ENCODE peak calls at places on chromosome 20, in five cellular contexts. M is lower leg skin, L is heart left ventricle, X is psoas muscle, Y is GM23338. I is an unnamed sample.

GRCh38 chr20:60254901-60255411 is 296.7 kb downstream of the CDH26 start:
- DNase-seq in M (no peak), L (no peak), X (no peak), Y (no peak), I (no peak)

GRCh38 chr20:44457016-44457415 is 18.7 kb upstream of the TTPAL start:
- DNase-seq in M (no peak), L (no peak), X (no peak), Y (no peak), I (no peak)

GRCh38 chr20:33694666-33695065 is 8.5 kb upstream of the E2F1 start:
- DNase-seq in M (no peak), L (no peak), X (no peak), Y (no peak), I (no peak)

GRCh38 chr20:61683721-61684120 is 382.0 kb downstream of the TAF4 start:
- DNase-seq in M (peak), L (no peak), X (no peak), Y (no peak), I (no peak)

GRCh38 chr20:5222919-5223634 is 93.7 kb downstream of the PROKR2 start:
- DNase-seq in M (peak), L (peak), X (peak), Y (peak), I (peak)

GRCh38 chr20:16059841-16060240 is 513.4 kb downstream of the KIF16B start:
- DNase-seq in M (no peak), L (no peak), X (no peak), Y (no peak), I (no peak)

GRCh38 chr20:63172726-63173125 is 43.2 kb downstream of the YTHDF1 start:
- DNase-seq in M (no peak), L (no peak), X (no peak), Y (peak), I (peak)

GRCh38 chr20:61096463-61096862 is 155.6 kb upstream of the CDH4 start:
- DNase-seq in M (no peak), L (no peak), X (no peak), Y (no peak), I (no peak)

GRCh38 chr20:51460569-51461265 is 81.8 kb downstream of the NFATC2 start:
- DNase-seq in M (no peak), L (no peak), X (no peak), Y (no peak), I (no peak)

GRCh38 chr20:22861231-22861980 is 173.7 kb upstream of the SSTR4 start:
- DNase-seq in M (no peak), L (no peak), X (no peak), Y (no peak), I (no peak)

GRCh38 chr20:35771367-35771688 is 487 bp upstream of the PHF20 start:
- DNase-seq in M (no peak), L (no peak), X (no peak), Y (peak), I (no peak)

GRCh38 chr20:62772994-62773858 is 23.0 kb upstream of the MRGBP start:
- DNase-seq in M (no peak), L (no peak), X (no peak), Y (no peak), I (no peak)

GRCh38 chr20:63230800-63231268 is 4.9 kb upstream of the BIRC7 start:
- DNase-seq in M (no peak), L (no peak), X (peak), Y (peak), I (peak)

GRCh38 chr20:10558635-10559187 is 115.1 kb downstream of the JAG1 start:
- DNase-seq in M (no peak), L (no peak), X (no peak), Y (no peak), I (no peak)

GRCh38 chr20:574297-574942 is 30.8 kb upstream of the CSNK2A1 start:
- DNase-seq in M (no peak), L (peak), X (no peak), Y (peak), I (peak)

GRCh38 chr20:41276317-41276751 is 41.2 kb downstream of the ZHX3 start:
- DNase-seq in M (no peak), L (peak), X (peak), Y (no peak), I (no peak)

GRCh38 chr20:17837179-17837578 is 131.4 kb downstream of the SNX5 start:
- DNase-seq in M (no peak), L (no peak), X (no peak), Y (no peak), I (no peak)

GRCh38 chr20:33091147-33091546 is 11.7 kb downstream of the BPIFB4 start:
- DNase-seq in M (no peak), L (no peak), X (no peak), Y (no peak), I (no peak)

GRCh38 chr20:33811763-33812672 is 870 bp downstream of the CHMP4B start:
- DNase-seq in M (peak), L (peak), X (peak), Y (peak), I (peak)

GRCh38 chr20:2751347-2751867 is 49.0 kb downstream of the CPXM1 start:
- DNase-seq in M (no peak), L (no peak), X (no peak), Y (no peak), I (no peak)

GRCh38 chr20:38941726-38942389 is 15.6 kb downstream of the FAM83D start:
- DNase-seq in M (no peak), L (no peak), X (no peak), Y (no peak), I (no peak)

GRCh38 chr20:44736170-44737021 is 9.3 kb upstream of the KCNK15 start:
- DNase-seq in M (peak), L (peak), X (no peak), Y (peak), I (peak)

DNA sequence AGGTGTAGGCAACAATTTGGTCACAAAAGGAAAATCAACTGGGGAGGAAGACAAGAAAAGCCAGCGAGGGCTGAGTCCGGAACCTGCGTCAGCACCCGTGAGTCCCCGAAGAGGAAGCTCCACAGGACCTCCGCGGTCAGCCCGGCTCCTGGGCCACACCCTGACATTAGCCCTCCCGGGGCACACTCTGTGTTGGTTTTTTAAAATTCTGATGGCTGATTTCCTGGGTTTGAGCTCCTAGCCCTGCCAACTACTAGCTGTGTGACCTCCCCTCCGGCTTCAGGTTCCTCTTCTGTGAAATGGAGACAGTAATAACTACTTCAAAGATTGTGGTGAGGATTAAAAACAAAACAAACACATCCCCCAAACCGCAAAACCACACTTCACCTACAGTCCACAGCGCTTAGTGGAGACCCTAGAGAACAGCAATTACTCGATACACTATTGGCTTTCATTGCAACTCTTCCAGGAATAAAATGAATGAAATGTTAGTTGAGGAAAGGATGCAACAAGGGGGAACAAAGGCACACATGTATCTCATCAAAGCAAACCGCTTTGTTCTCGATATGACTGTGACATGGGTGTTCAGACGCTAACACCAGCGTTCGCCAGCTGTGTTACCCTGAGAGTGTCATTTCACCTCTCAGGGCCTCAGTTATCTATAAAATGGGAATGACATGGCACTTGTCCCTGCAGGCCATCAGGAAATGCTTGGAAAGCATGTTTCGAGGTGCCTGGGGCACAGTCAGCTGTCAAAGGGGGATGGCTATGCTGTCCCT is 984 bp downstream of the ZBP1 start:
- DNase-seq in M (peak), L (no peak), X (no peak), Y (no peak), I (no peak)
- H3K4me3 ChIP-seq in M (no peak), L (no peak), X (no peak), Y (no peak), I (no peak)

DNA sequence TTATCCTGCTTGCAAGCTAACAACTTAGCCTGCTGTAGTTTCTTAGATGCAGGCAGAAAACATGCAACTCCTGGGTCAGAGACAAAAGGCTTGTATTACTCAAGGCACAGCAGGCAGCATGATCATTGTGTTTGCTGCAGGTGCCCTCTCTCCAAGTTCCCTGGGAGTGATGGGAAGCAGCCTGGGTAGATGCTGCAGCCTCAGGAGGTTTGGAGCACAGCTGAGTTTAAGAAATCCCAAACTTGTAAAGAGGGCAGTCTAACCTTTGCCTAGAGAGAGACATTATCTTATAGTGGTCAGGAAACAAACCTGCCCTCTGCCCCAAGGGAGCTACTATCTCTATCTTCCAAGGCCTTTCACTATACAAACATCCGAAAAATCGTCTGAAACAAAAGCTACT is 61.1 kb downstream of the PFDN4 start:
- DNase-seq in M (no peak), L (no peak), X (no peak), Y (peak), I (peak)
- H3K4me3 ChIP-seq in M (no peak), L (no peak), X (no peak), Y (no peak), I (no peak)

GRCh38 chr20:31972481-31973386 is 4.8 kb downstream of the XKR7 start:
- DNase-seq in M (no peak), L (no peak), X (no peak), Y (peak), I (no peak)

GRCh38 chr20:31962741-31963140 is 5.2 kb upstream of the XKR7 start:
- DNase-seq in M (no peak), L (no peak), X (no peak), Y (no peak), I (no peak)

GRCh38 chr20:31967830-31968249 is at the start of gene XKR7:
- DNase-seq in M (no peak), L (no peak), X (no peak), Y (peak), I (peak)

GRCh38 chr20:31966991-31967655 is 828 bp upstream of the XKR7 start:
- DNase-seq in M (no peak), L (no peak), X (no peak), Y (peak), I (peak)

GRCh38 chr20:31968299-31969126 is 562 bp downstream of the XKR7 start:
- DNase-seq in M (peak), L (peak), X (peak), Y (peak), I (peak)
- H3K4me3 ChIP-seq in M (no peak), L (peak), X (no peak), Y (peak), I (peak)

GRCh38 chr20:37520417-37520751 is 666 bp upstream of the NNAT start:
- DNase-seq in M (no peak), L (no peak), X (no peak), Y (no peak), I (peak)
- H3K4me3 ChIP-seq in M (no peak), L (no peak), X (peak), Y (no peak), I (peak)

GRCh38 chr20:46562373-46563169 is 12.1 kb upstream of the OCSTAMP start:
- DNase-seq in M (peak), L (peak), X (peak), Y (peak), I (peak)
- H3K4me3 ChIP-seq in M (no peak), L (peak), X (peak), Y (peak), I (peak)

DNA sequence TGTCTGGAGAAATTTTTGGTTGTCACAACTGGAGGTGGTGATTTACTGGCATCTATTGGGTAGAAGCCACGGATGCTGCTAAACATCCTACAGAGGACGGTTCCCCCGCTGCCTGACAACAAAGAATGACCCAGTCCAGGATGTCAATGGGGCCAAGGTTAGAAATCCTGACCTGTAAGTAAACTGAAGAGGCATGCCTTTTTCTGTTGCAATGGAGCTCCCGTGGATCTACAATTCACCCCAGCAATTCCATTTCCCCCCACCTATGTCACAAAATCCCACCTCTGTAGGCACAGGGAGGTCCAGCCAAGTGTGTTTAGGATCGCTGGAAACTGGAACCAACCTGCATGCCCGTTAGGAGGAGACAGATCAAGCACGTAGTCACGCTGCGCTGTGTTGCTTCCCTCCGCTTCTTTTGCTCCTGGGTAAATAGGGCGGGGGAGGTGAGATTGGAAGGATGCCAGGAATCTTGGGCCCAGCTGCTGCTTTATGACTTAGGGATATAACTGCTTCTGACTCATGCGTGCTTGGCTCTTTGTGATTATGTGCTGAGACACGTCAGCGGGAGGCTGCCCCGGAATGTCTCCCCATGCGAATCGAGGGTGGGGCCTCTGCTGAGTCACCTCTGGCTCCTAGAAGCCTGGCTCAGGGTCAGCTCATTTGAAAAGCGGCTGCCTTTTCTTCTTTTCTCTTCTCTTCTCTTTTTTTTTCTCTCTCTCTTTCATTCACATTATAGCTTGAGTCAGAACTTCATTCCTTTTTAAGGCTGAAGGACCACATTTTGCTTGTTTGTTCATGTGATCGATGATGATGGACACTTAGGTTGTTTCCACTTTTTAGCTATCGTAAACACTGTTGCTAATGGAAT is 12.4 kb upstream of the PEDS1 start:
- DNase-seq in M (peak), L (peak), X (peak), Y (peak), I (peak)
- H3K4me3 ChIP-seq in M (no peak), L (peak), X (peak), Y (peak), I (peak)

DNA sequence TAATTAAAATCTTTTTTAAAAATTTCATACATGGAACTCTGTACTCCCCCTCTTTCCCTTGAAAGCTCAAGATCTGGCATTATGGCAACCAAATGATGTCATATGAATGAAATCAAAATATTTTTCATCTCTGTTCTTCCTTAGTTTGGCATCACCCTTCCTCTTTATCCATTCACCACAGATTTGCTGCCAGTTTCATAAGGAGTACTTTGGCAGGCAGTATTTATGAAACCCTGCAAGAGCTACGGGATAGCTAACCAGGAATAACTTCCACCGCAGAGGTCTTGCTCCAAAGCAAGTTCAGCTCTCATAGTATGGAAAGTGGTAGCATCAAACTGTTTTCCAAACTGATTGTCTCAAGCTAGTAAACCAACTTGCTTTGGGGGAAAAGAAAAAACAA is 113.9 kb upstream of the DOK5 start:
- DNase-seq in M (no peak), L (no peak), X (no peak), Y (no peak), I (no peak)
- H3K4me3 ChIP-seq in M (no peak), L (no peak), X (no peak), Y (no peak), I (no peak)